ENCODE peak calls at places on chromosomes 6 and 20, in nine cellular contexts. T is body of pancreas; Q is CD8-positive, alpha-beta T cell; D is ovary; B is PC-3; Y is psoas muscle; X is fibroblast of lung; C is thyroid gland; I is Panc1. Z is an unnamed sample. For H3K9me3, the result is how much of the 10 kb centered on the place peaks cover.

GRCh38 chr6:74343804-74344203 is 647.8 kb downstream of the CD109 start:
- DNase-seq in C (no peak), D (no peak), Q (no peak), I (no peak), B (peak), T (no peak), X (no peak), Y (no peak), Z (no peak)

GRCh38 chr20:39885975-39886649 is 802.9 kb downstream of the MAFB start:
- DNase-seq in C (peak), D (peak), I (peak), B (peak), X (peak), Q (no peak), T (peak), Y (peak), Z (peak)

GRCh38 chr6:100663219-100663863 is 198.6 kb upstream of the SIM1 start:
- DNase-seq in C (no peak), B (peak), I (no peak), X (peak), T (no peak), Y (no peak), Q (no peak), D (no peak), Z (no peak)

GRCh38 chr6:127182501-127182900 is 64.0 kb downstream of the RSPO3 start:
- DNase-seq in Q (no peak), D (no peak), Y (no peak), T (no peak), X (peak), B (no peak), I (no peak), C (no peak), Z (no peak)

GRCh38 chr6:26205625-26206574 is 118.7 kb downstream of the HFE start:
- DNase-seq in C (no peak), Y (no peak), Q (no peak), D (no peak), I (no peak), T (no peak), X (peak), B (peak), Z (no peak)

GRCh38 chr6:27863962-27864905 is 48.0 kb downstream of the OR2B2 start:
- DNase-seq in T (peak), D (no peak), B (no peak), Y (no peak), X (peak), C (peak), I (no peak), Q (no peak), Z (no peak)

GRCh38 chr20:9574182-9574581 is 59.8 kb downstream of the LAMP5 start:
- DNase-seq in Y (no peak), X (no peak), T (no peak), I (no peak), B (no peak), Q (no peak), D (no peak), C (no peak), Z (no peak)

GRCh38 chr6:35079311-35080000 is 61.7 kb downstream of the TCP11 start:
- DNase-seq in X (no peak), Q (no peak), T (no peak), Y (peak), D (no peak), I (no peak), B (no peak), C (no peak), Z (no peak)

GRCh38 chr6:89818977-89819335 is 638 bp downstream of the MDN1 start:
- DNase-seq in T (peak), X (peak), D (no peak), B (peak), Q (peak), Y (no peak), I (no peak), C (peak), Z (no peak)

GRCh38 chr20:17966432-17967312 is 1.9 kb downstream of the SNX5 start:
- DNase-seq in B (peak), C (no peak), T (no peak), D (no peak), I (peak), Y (no peak), X (peak), Q (no peak), Z (no peak)

GRCh38 chr6:165632194-165632593 is 30.8 kb downstream of the PDE10A start:
- DNase-seq in Q (no peak), C (no peak), T (no peak), X (no peak), I (no peak), B (no peak), Y (no peak), D (no peak), Z (no peak)

GRCh38 chr20:17896247-17896723 is 72.3 kb downstream of the SNX5 start:
- DNase-seq in X (no peak), I (no peak), B (peak), D (no peak), T (no peak), C (no peak), Y (no peak), Q (no peak), Z (no peak)

GRCh38 chr6:3990692-3991491 is 88.0 kb downstream of the FAM217A start:
- DNase-seq in D (peak), B (peak), C (peak), Q (peak), X (peak), I (peak), Y (peak), T (peak), Z (peak)

GRCh38 chr20:57389695-57390603 is 1.2 kb upstream of the RBM38 start:
- DNase-seq in B (no peak), T (no peak), C (no peak), I (no peak), Q (peak), D (peak), X (no peak), Y (peak), Z (peak)

GRCh38 chr20:2755451-2756055 is 44.9 kb downstream of the CPXM1 start:
- DNase-seq in D (no peak), Y (no peak), Q (no peak), B (no peak), T (no peak), X (no peak), C (no peak), I (no peak), Z (no peak)

DNA sequence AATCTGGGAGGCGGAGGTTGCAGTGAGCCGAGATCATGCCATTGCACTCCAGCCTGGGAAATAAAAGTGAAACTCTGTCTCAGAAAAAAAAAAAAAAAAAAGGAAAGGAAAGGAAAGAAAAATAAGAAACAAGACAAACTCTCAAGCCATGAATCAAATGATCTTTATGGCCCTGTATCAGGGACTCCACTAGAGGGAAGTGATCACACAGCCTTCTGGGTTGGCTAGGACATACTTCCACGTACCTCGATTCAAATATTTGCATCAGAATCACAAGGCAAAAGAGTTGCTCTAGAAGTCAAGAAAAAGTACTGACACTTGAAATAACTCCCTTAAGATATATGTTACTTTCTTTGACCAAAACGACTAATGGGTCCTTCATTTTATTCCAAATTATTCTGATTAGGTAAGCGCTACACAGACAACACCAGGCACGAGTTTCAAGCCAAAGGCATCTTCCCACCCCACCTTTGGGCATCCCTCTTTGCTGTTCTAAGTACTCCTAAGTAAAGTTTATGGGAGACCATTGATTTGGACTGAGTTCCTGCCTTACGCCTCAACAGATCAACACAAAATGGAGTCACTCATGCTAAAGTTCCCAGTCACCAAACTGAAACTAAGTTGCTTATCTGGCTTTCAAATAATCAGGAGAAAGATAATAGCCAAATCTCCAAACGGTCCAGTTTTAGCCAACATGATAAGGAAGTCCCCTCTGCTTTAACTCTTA is 77.5 kb upstream of the NT5E start:
- DNase-seq in D (no peak), Y (no peak), T (no peak), B (no peak), I (no peak), Q (no peak), X (no peak), C (no peak), Z (no peak)
- TF ChIP-seq CTCF in D (no peak), Y (no peak), T (no peak), B (no peak), I (peak), Q (no peak), X (peak), C (no peak), Z (no peak)

DNA sequence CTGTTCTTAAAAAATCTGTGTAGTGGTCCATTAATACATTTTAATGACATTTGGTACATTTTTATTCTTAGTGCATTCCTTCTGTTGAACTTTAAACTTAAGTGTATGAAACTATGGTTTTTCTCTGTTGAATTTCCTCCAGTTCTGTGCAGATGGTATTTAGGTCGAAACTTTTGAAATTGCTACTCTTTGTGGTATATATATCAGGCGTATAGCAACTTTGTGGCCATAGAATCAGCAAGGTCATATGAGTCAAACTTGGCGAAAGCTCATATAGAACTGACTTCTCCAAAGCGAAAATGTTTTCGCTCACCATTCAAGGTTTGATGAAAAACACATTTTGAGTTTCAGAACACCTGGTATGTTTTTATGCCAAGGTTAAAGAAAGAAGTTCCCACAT is 93.7 kb downstream of the MAP3K4 start:
- DNase-seq in X (peak), C (no peak), I (no peak), D (no peak), B (no peak), Y (no peak), Q (no peak), T (no peak), Z (no peak)
- H3K9me3 ChIP-seq in X (under half), C (under half), I (under half), D (under half), B (under half), Y (under half), Q (under half), T (under half), Z (under half)

GRCh38 chr20:44990425-44990824 is 24.1 kb downstream of the STK4 start:
- DNase-seq in C (no peak), Y (no peak), T (no peak), D (no peak), X (peak), I (no peak), B (no peak), Q (no peak), Z (no peak)

GRCh38 chr20:44993343-44993742 is 27.0 kb downstream of the STK4 start:
- DNase-seq in Y (no peak), D (no peak), C (no peak), X (peak), B (peak), T (no peak), Q (no peak), I (peak), Z (no peak)

GRCh38 chr20:44988772-44989171 is 22.5 kb downstream of the STK4 start:
- DNase-seq in X (no peak), B (no peak), Q (no peak), T (no peak), D (no peak), Y (no peak), C (no peak), I (no peak), Z (no peak)

GRCh38 chr20:44990957-44991356 is 24.6 kb downstream of the STK4 start:
- DNase-seq in B (no peak), T (no peak), I (no peak), D (no peak), C (no peak), Q (no peak), Y (no peak), X (peak), Z (no peak)
- H3K4me3 ChIP-seq in B (no peak), T (no peak), I (no peak), D (no peak), C (no peak), Q (peak), Y (peak), X (peak), Z (peak)

GRCh38 chr6:14799928-14800327 is 445.9 kb upstream of the JARID2 start:
- DNase-seq in C (peak), X (peak), I (no peak), B (peak), Q (no peak), Y (peak), D (peak), T (peak), Z (no peak)
- TF ChIP-seq CTCF in C (no peak), X (no peak), I (no peak), B (no peak), Q (no peak), Y (no peak), D (no peak), T (no peak), Z (no peak)

Z was measured in tibial artery.